ENCODE peak calls at places on chromosome 19, in five cellular contexts. W is HepG2, Q is HEK293T, F is NT2/D1, V is H1. J is an unnamed sample.

GRCh38 chr19:15200575-15201364 is at the start of gene NOTCH3:
- DNase-seq in W (no peak), V (no peak), F (no peak), Q (peak), J (no peak)

GRCh38 chr19:31141301-31141700 is 207.9 kb downstream of the TSHZ3 start:
- DNase-seq in W (no peak), Q (no peak), F (no peak), V (no peak), J (no peak)

GRCh38 chr19:4304509-4305252 is at the start of gene FSD1:
- DNase-seq in Q (peak), F (no peak), W (no peak), V (peak), J (no peak)

GRCh38 chr19:6654347-6655310 is 15.3 kb downstream of the TNFSF14 start:
- DNase-seq in Q (no peak), V (no peak), W (no peak), F (no peak), J (no peak)

GRCh38 chr19:24033962-24034342 is 53.0 kb upstream of the ZNF254 start:
- DNase-seq in V (no peak), W (peak), Q (peak), F (no peak), J (no peak)

GRCh38 chr19:50489461-50490011 is 12.9 kb upstream of the GARIN5A start:
- DNase-seq in Q (no peak), F (no peak), V (no peak), W (no peak), J (no peak)

GRCh38 chr19:40831502-40832430 is 18.5 kb downstream of the CYP2A6 start:
- DNase-seq in W (peak), V (no peak), Q (peak), F (no peak), J (no peak)

GRCh38 chr19:51441410-51442390 is 16.6 kb downstream of the SIGLEC8 start:
- DNase-seq in F (no peak), V (no peak), Q (no peak), W (no peak), J (peak)

GRCh38 chr19:49441210-49441959 is at the start of gene SLC17A7:
- DNase-seq in V (no peak), W (no peak), F (no peak), Q (peak), J (no peak)

GRCh38 chr19:11423804-11424318 is 4.7 kb upstream of the RGL3 start:
- DNase-seq in Q (no peak), V (no peak), F (no peak), W (no peak), J (no peak)
- TF ChIP-seq SUZ12 in Q (no peak), V (no peak), F (no peak), W (no peak), J (no peak)

DNA sequence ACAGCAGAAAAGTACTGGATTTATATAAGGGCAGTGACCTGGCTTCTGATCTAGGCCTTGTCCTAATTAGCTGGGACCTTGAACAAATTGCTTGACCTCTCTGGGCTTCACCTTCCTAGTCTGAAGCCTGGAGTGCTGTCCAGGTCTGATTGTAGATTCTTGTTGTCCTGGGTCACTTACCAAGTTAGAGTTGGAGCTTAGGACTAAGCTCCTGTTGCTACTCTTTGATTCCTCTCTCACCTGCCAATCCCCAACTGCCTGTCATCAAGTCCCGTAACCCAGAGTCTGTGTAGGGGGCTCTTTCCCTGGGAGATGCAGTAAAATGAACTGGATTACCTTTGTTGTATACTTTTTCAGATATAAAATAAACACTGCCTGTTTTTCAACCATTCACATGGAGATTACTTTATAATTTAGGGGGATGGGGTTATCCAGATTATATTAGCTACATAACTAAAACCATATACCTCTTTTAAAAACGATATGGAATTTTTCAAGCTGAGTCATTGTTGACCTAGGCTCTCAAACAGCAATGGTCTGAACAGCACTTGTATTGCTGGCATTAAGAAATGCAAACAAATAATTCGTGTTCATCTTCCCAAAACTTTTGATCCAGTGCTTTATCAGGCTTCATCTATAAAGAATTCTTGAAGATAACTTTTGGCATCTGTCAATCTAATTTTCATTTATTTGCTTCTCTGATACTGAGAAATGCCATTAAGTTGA is 5.8 kb downstream of the ARHGAP35 start:
- DNase-seq in V (no peak), W (peak), F (no peak), Q (no peak), J (no peak)
- TF ChIP-seq SUZ12 in V (no peak), W (no peak), F (no peak), Q (no peak), J (no peak)

DNA sequence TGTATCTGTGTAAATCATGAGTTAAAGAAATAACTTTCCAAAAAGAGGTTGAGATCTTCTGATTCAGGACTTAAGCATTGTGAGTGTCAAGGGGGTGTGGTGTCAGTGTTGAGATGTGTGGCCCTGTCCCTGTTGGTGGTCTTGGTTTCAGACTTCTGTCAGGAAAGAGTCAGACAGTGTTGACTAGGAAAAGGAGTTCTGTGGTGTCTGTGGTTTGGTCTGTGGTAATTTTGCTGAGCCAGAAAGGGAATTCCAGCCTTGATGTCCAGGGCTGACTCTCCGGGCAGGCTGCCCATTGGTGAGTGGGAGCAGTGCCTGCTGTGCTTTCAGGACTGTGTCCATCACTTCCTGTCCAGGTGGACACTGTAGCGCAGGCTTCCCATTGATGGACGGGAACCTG is 39.8 kb upstream of the IGFL4 start:
- DNase-seq in W (no peak), Q (no peak), V (no peak), F (no peak), J (no peak)
- TF ChIP-seq SUZ12 in W (no peak), Q (no peak), V (no peak), F (no peak), J (no peak)

DNA sequence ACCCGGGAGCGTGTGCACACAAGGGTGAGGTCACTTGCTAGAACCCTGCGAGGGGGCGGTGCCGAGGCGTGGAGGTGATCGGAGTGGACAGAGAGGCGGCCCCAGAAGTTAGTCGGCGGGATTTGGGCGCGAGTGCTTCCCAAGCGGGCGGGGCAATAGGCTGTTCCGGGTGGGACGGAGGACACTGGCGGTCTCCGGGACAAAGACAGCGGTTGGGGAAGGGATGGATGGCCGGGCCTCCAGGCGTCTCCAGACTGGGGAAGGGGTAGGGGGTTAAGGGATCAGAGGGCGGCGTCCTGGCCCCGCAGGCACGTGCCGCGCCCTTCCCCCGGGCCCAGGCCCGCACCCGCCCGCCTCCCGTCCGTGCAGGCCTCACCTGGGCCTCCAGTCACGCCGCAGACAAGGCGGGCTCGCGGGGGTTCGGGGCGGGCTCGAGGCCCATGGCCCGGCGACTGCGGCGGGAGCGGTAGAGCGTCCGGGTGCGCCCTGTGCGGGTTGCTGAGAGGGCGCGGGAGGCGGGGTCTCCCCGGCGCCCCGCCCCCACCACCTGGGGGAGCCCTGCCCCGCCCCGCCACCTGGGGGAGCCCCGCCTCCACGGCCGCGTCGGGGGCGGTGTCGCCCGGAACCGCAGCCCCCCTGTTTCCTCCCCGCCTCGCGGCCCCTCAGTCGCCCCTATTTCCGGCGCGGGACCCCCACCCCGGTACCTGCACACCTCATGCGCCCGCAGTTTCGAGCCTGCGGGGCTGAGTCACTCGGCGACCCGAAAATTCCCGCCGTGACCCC is at the start of gene LPAR2:
- DNase-seq in W (no peak), V (no peak), Q (no peak), F (no peak), J (no peak)
- TF ChIP-seq SUZ12 in W (no peak), V (no peak), Q (no peak), F (no peak), J (no peak)

J was measured in GM12878.